ENCODE peak calls at places on chromosome X, in four cellular contexts. L is GM23248, H is heart left ventricle, Y is HCT116. Q is an unnamed sample.

GRCh38 chrX:118350221-118350620 is 4.3 kb downstream of the WDR44 start:
- DNase-seq in L (peak; percentile 58), H (no peak), Y (no peak), Q (no peak)

GRCh38 chrX:135484636-135485289 is 35.7 kb upstream of the INTS6L start:
- DNase-seq in L (peak; percentile 63), H (peak; percentile 5), Y (peak; percentile 21), Q (no peak)

GRCh38 chrX:7062276-7062675 is 85.2 kb upstream of the STS start:
- DNase-seq in L (no peak), H (no peak), Y (no peak), Q (no peak)

GRCh38 chrX:75156537-75156945 is 458 bp upstream of the ABCB7 start:
- DNase-seq in L (peak; percentile 44), H (no peak), Y (no peak), Q (no peak)

GRCh38 chrX:120260369-120260768 is 9.8 kb downstream of the ZBTB33 start:
- DNase-seq in L (no peak), H (no peak), Y (no peak), Q (no peak)

GRCh38 chrX:7024850-7025249 is 122.7 kb upstream of the STS start:
- DNase-seq in L (no peak), H (no peak), Y (no peak), Q (no peak)

GRCh38 chrX:123159403-123159802 is 24.7 kb upstream of the GRIA3 start:
- DNase-seq in L (no peak), H (no peak), Y (no peak), Q (no peak)

GRCh38 chrX:132634521-132634920 is 145.7 kb upstream of the MBNL3 start:
- DNase-seq in L (no peak), H (no peak), Y (no peak), Q (no peak)

GRCh38 chrX:13649823-13650222 is 3.1 kb upstream of the TCEANC start:
- DNase-seq in L (peak; percentile 63), H (no peak), Y (no peak), Q (no peak)

GRCh38 chrX:13645464-13646153 is 7.3 kb upstream of the TCEANC start:
- DNase-seq in L (no peak), H (no peak), Y (no peak), Q (no peak)

GRCh38 chrX:13650318-13650717 is 2.6 kb upstream of the TCEANC start:
- DNase-seq in L (no peak), H (no peak), Y (no peak), Q (no peak)

GRCh38 chrX:13646154-13646549 is 6.8 kb upstream of the TCEANC start:
- DNase-seq in L (peak; percentile 77), H (peak; percentile 43), Y (peak; percentile 24), Q (peak; percentile 62)

GRCh38 chrX:13647709-13648212 is 5.2 kb upstream of the TCEANC start:
- DNase-seq in L (no peak), H (peak; percentile 48), Y (peak; percentile 57), Q (peak; percentile 67)
- H3K27ac ChIP-seq in L (no peak overlapping the region), H (no peak overlapping the region), Y (no peak overlapping the region), Q (peak overlapping the region; percentile 28)

DNA sequence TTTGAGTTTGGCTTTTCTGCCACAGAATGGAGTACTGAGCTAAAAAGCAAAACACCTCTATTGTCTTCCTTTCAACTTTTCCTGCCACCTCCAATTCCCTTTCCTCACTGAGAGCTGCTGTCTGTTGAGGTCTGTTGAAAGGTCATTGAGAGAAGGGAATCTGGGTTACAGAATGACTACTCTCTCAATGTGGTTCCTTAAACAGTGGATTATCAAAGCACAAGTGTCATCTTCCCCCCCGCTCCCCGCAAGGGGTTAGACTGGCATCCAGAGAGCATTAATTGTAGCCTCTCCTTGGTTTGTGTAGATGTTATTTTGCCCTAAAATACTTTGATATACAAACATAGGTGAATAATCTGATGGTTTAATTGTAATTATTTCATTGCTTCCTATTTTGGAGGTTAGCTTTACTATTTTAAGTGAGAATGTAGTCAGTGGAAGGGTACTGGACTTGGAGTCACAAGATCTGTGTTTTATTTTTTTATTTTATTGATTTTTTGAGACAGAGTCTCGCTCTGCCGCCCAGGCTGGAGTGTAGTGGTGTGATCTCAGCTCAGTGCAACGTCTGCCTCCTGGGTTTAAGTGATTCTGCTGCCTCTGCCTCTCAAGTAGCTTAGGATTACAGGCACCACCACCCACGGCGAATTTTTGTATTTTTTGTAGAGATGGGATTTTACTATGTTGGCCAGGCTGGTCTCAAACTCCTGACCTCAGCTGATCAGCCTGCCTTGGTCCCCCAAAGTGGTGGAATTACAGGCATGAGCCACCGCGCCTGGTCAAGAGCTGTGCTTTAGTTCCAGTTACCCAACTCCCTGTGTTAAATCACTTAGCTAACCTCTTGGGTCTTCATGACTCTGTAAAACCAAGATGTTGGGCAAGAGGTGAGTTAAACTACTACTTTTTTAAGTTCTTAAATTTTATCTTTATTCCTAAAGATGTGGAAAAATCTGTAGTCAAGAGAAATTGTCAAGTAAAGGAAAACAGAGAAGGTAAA is 11.0 kb downstream of the USP9X start:
- DNase-seq in L (peak; percentile 27), H (no peak), Y (no peak), Q (no peak)
- H3K4me1 ChIP-seq in L (peaks cover 20% of the 10 kb centered on the region), H (peaks cover 47% of the 10 kb centered on the region), Y (no peaks in the 10 kb centered on the region), Q (peaks cover 8% of the 10 kb centered on the region)

DNA sequence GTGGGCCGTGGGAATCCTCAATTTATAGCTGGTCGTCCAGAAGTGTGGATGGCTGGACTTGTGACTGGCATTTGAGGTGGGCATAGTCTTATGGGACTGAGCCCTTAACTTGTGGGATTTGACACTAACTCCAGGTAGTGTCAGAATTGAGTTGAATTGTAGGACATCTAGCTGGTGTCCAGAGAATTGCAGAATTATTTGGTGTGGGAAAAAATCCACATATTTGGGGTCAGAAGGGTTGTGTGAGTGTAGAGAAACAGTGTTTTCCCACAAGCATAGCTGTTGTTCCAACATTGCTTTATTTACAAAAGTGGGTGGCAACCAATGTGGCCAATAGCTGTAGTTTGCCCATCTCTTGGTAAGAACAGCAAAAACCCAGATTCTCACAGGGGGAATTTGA is 91.3 kb downstream of the MOSPD2 start:
- DNase-seq in L (peak; percentile 40), H (no peak), Y (peak; percentile 3), Q (no peak)
- H3K27ac ChIP-seq in L (peak overlapping the region; percentile 78), H (no peak overlapping the region), Y (peak overlapping the region; percentile 72), Q (no peak overlapping the region)

GRCh38 chrX:24574743-24575142 is 72.4 kb downstream of the PCYT1B start:
- DNase-seq in L (no peak), H (no peak), Y (no peak), Q (no peak)
- H3K4me1 ChIP-seq in L (no peaks in the 10 kb centered on the region), H (no peaks in the 10 kb centered on the region), Y (no peaks in the 10 kb centered on the region), Q (no peaks in the 10 kb centered on the region)

GRCh38 chrX:44875185-44875489 is 2.1 kb downstream of the KDM6A start:
- DNase-seq in L (peak; percentile 4), H (no peak), Y (no peak), Q (no peak)
- H3K27ac ChIP-seq in L (peak overlapping the region; percentile 99), H (no peak overlapping the region), Y (no peak overlapping the region), Q (peak overlapping the region; percentile 100)

DNA sequence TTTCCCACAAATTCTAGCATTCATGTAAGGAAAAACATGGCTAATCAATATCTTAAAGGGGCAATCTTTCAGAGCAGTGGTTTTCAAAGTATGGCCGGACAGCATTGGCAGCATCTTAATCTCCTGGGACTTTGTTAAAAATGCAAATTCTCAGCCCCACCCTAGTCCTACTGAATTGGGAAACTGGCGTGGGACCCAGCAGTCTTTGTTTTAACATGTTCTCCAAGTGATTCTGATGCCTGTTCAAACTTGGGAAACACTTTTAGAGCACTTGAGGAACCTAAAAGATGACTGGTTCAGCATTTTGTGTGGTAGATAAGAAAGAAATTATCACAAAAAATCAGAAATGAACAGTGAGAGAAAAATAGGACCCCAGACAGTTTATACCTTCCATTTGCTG is 65.8 kb downstream of the ZFX start:
- DNase-seq in L (no peak), H (no peak), Y (no peak), Q (no peak)
- H3K4me1 ChIP-seq in L (no peaks in the 10 kb centered on the region), H (no peaks in the 10 kb centered on the region), Y (no peaks in the 10 kb centered on the region), Q (no peaks in the 10 kb centered on the region)

GRCh38 chrX:130340271-130340670 is 552 bp downstream of the SLC25A14 start:
- DNase-seq in L (no peak), H (no peak), Y (no peak), Q (no peak)
- H3K27ac ChIP-seq in L (peak overlapping the region; percentile 60), H (no peak overlapping the region), Y (no peak overlapping the region), Q (no peak overlapping the region)